ENCODE peak calls at places on chromosomes 3 and 15, in four cellular contexts. One of them, this sample, is unnamed.

GRCh38 chr3:156620260-156620659 is 54.1 kb upstream of the TIPARP start:
- DNase-seq in LoVo: no peak
- DNase-seq in MV-4-11: no peak
- DNase-seq in stimulated activated CD8-positive, alpha-beta memory T cell treated with anti-CD3 and anti-CD28 coated beads, Interleukin-7, amount 100 ng/mL, for 24 hours: no peak
- DNase-seq in this sample: no peak

GRCh38 chr15:89993344-89993743 is 7.8 kb upstream of the ZNF710 start:
- DNase-seq in LoVo: no peak
- DNase-seq in MV-4-11: peak; percentile 78
- DNase-seq in stimulated activated CD8-positive, alpha-beta memory T cell treated with anti-CD3 and anti-CD28 coated beads, Interleukin-7, amount 100 ng/mL, for 24 hours: no peak
- DNase-seq in this sample: no peak

GRCh38 chr3:23740517-23741402 is 65.0 kb upstream of the UBE2E1 start:
- DNase-seq in LoVo: peak; percentile 91
- DNase-seq in MV-4-11: peak; percentile 35
- DNase-seq in stimulated activated CD8-positive, alpha-beta memory T cell treated with anti-CD3 and anti-CD28 coated beads, Interleukin-7, amount 100 ng/mL, for 24 hours: peak; percentile 7
- DNase-seq in this sample: peak; percentile 42

GRCh38 chr3:15523660-15524417 is 2.3 kb upstream of the COLQ start:
- DNase-seq in LoVo: no peak
- DNase-seq in MV-4-11: no peak
- DNase-seq in stimulated activated CD8-positive, alpha-beta memory T cell treated with anti-CD3 and anti-CD28 coated beads, Interleukin-7, amount 100 ng/mL, for 24 hours: no peak
- DNase-seq in this sample: no peak

GRCh38 chr3:186989429-186989828 is 59.1 kb downstream of the ST6GAL1 start:
- DNase-seq in LoVo: no peak
- DNase-seq in MV-4-11: no peak
- DNase-seq in stimulated activated CD8-positive, alpha-beta memory T cell treated with anti-CD3 and anti-CD28 coated beads, Interleukin-7, amount 100 ng/mL, for 24 hours: no peak
- DNase-seq in this sample: no peak

GRCh38 chr3:37030573-37030972 is 37.3 kb downstream of the MLH1 start:
- DNase-seq in LoVo: no peak
- DNase-seq in MV-4-11: no peak
- DNase-seq in stimulated activated CD8-positive, alpha-beta memory T cell treated with anti-CD3 and anti-CD28 coated beads, Interleukin-7, amount 100 ng/mL, for 24 hours: no peak
- DNase-seq in this sample: no peak

GRCh38 chr3:187291001-187291511 is 481 bp downstream of the MASP1 start:
- DNase-seq in LoVo: no peak
- DNase-seq in MV-4-11: peak; percentile 39
- DNase-seq in stimulated activated CD8-positive, alpha-beta memory T cell treated with anti-CD3 and anti-CD28 coated beads, Interleukin-7, amount 100 ng/mL, for 24 hours: no peak
- DNase-seq in this sample: no peak

GRCh38 chr3:22012471-22012870 is 261.5 kb upstream of the ZNF385D start:
- DNase-seq in LoVo: no peak
- DNase-seq in MV-4-11: no peak
- DNase-seq in stimulated activated CD8-positive, alpha-beta memory T cell treated with anti-CD3 and anti-CD28 coated beads, Interleukin-7, amount 100 ng/mL, for 24 hours: no peak
- DNase-seq in this sample: no peak